ENCODE peak calls at places on chromosomes 6 and 20, in five cellular contexts. P is brain microvascular endothelial cell; Z is substantia nigra; F is naive thymus-derived CD4-positive, alpha-beta T cell; M is left ventricle myocardium inferior. G is an unnamed sample.

GRCh38 chr6:24743265-24743943 is 24.4 kb upstream of the C6orf62 start:
- DNase-seq in P (peak), Z (no peak), F (no peak), M (no peak), G (no peak)

GRCh38 chr6:166937716-166938115 is 18.6 kb downstream of the RNASET2 start:
- DNase-seq in P (no peak), Z (no peak), F (no peak), M (no peak), G (no peak)

GRCh38 chr20:60009826-60010616 is 51.8 kb downstream of the CDH26 start:
- DNase-seq in P (no peak), Z (no peak), F (no peak), M (no peak), G (no peak)

GRCh38 chr6:163347021-163347446 is 67.5 kb upstream of the QKI start:
- DNase-seq in P (peak), Z (no peak), F (no peak), M (no peak), G (no peak)

GRCh38 chr6:130118236-130118635 is 99.9 kb downstream of the L3MBTL3 start:
- DNase-seq in P (no peak), Z (no peak), F (no peak), M (no peak), G (no peak)

GRCh38 chr6:138194221-138194620 is 24.1 kb downstream of the PBOV1 start:
- DNase-seq in P (no peak), Z (no peak), F (no peak), M (no peak), G (no peak)

GRCh38 chr20:13102689-13103088 is 93.9 kb downstream of the SPTLC3 start:
- DNase-seq in P (no peak), Z (no peak), F (no peak), M (no peak), G (no peak)

GRCh38 chr6:41072836-41073202 is at the start of gene NFYA:
- DNase-seq in P (no peak), Z (peak), F (no peak), M (no peak), G (peak)

GRCh38 chr6:45607818-45608217 is 230.1 kb upstream of the SUPT3H start:
- DNase-seq in P (no peak), Z (no peak), F (no peak), M (no peak), G (no peak)

GRCh38 chr6:26594730-26595632 is 1.8 kb upstream of the ABT1 start:
- DNase-seq in P (peak), Z (no peak), F (no peak), M (no peak), G (no peak)

GRCh38 chr20:57505991-57506390 is 18.9 kb downstream of the CTCFL start:
- DNase-seq in P (no peak), Z (no peak), F (no peak), M (no peak), G (no peak)

GRCh38 chr6:144320746-144321145 is 35.6 kb downstream of the UTRN start:
- DNase-seq in P (no peak), Z (no peak), F (no peak), M (no peak), G (no peak)

GRCh38 chr20:56522311-56522710 is 2.2 kb upstream of the FAM209A start:
- DNase-seq in P (no peak), Z (no peak), F (no peak), M (no peak), G (no peak)

GRCh38 chr6:169110934-169111602 is 142.6 kb downstream of the THBS2 start:
- DNase-seq in P (no peak), Z (no peak), F (no peak), M (no peak), G (no peak)

GRCh38 chr6:43222418-43223059 is 6.7 kb downstream of the DNPH1 start:
- DNase-seq in P (no peak), Z (no peak), F (no peak), M (no peak), G (peak)

GRCh38 chr6:90720404-90720803 is 133.5 kb upstream of the MAP3K7 start:
- DNase-seq in P (no peak), Z (no peak), F (no peak), M (no peak), G (no peak)

GRCh38 chr20:19094959-19095541 is 117.4 kb upstream of the SLC24A3 start:
- DNase-seq in P (no peak), Z (no peak), F (no peak), M (no peak), G (no peak)

GRCh38 chr20:13220194-13220856 is 749 bp upstream of the ISM1 start:
- DNase-seq in P (no peak), Z (no peak), F (peak), M (peak), G (peak)

GRCh38 chr6:42404494-42404893 is 47.2 kb downstream of the TRERF1 start:
- DNase-seq in P (peak), Z (no peak), F (no peak), M (no peak), G (no peak)

GRCh38 chr20:16205505-16205904 is 367.7 kb downstream of the KIF16B start:
- DNase-seq in P (peak), Z (no peak), F (no peak), M (no peak), G (no peak)

GRCh38 chr6:42354707-42355106 is 97.0 kb downstream of the TRERF1 start:
- DNase-seq in P (no peak), Z (no peak), F (no peak), M (no peak), G (no peak)

GRCh38 chr20:2006452-2007381 is 12.9 kb upstream of the PDYN start:
- DNase-seq in P (peak), Z (no peak), F (no peak), M (no peak), G (no peak)

GRCh38 chr6:161031721-161032495 is 40.3 kb downstream of the MAP3K4 start:
- DNase-seq in P (peak), Z (no peak), F (no peak), M (no peak), G (no peak)

GRCh38 chr20:23226612-23227265 is 123.9 kb upstream of the NXT1 start:
- DNase-seq in P (no peak), Z (no peak), F (no peak), M (no peak), G (no peak)

GRCh38 chr20:53487453-53487852 is 106.2 kb downstream of the ZNF217 start:
- DNase-seq in P (no peak), Z (no peak), F (no peak), M (no peak), G (no peak)

GRCh38 chr20:17878912-17879602 is 89.5 kb downstream of the SNX5 start:
- DNase-seq in P (no peak), Z (no peak), F (no peak), M (no peak), G (no peak)

GRCh38 chr6:132713355-132714134 is at the start of gene VNN1:
- DNase-seq in P (no peak), Z (peak), F (no peak), M (no peak), G (no peak)

GRCh38 chr6:134457941-134458340 is 140.0 kb upstream of the SGK1 start:
- DNase-seq in P (no peak), Z (no peak), F (no peak), M (no peak), G (no peak)

GRCh38 chr20:60957621-60958020 is 294.4 kb upstream of the CDH4 start:
- DNase-seq in P (no peak), Z (no peak), F (no peak), M (no peak), G (no peak)

GRCh38 chr6:36350082-36350481 is 13.4 kb upstream of the BNIP5 start:
- DNase-seq in P (peak), Z (no peak), F (no peak), M (no peak), G (peak)

GRCh38 chr6:150516199-150516598 is 83.5 kb upstream of the PLEKHG1 start:
- DNase-seq in P (no peak), Z (no peak), F (no peak), M (no peak), G (no peak)

GRCh38 chr6:168607272-168608112 is 166.5 kb downstream of the SMOC2 start:
- DNase-seq in P (no peak), Z (no peak), F (no peak), M (no peak), G (no peak)

GRCh38 chr6:78598966-78599365 is 268.4 kb upstream of the IRAK1BP1 start:
- DNase-seq in P (peak), Z (no peak), F (no peak), M (no peak), G (no peak)

GRCh38 chr20:39717976-39718375 is 755.8 kb downstream of the DHX35 start:
- DNase-seq in P (no peak), Z (no peak), F (no peak), M (no peak), G (no peak)

DNA sequence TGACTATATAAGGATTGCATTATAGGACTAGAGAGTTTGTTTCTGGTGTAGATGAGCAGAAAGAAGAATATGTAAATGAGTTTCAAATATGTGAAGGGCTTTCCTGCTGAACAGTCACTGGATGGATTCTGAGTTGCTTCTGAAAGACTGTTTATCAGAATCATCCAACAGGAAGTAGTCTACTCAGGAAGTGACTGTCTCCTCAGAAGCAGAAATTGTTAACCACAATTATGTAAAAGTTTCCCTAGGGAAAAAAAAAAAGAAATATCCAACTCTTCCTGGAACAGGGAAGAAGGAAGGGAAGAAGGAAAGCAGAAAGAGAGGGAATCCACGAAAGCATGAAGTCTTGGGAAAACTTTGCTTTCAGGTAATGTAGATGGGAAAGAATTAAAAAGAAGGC is 138.9 kb downstream of the TENT5A start:
- DNase-seq in P (peak), Z (no peak), F (no peak), M (no peak), G (no peak)
- H3K27ac ChIP-seq in P (peak), Z (no peak), F (no peak), M (peak), G (no peak)

DNA sequence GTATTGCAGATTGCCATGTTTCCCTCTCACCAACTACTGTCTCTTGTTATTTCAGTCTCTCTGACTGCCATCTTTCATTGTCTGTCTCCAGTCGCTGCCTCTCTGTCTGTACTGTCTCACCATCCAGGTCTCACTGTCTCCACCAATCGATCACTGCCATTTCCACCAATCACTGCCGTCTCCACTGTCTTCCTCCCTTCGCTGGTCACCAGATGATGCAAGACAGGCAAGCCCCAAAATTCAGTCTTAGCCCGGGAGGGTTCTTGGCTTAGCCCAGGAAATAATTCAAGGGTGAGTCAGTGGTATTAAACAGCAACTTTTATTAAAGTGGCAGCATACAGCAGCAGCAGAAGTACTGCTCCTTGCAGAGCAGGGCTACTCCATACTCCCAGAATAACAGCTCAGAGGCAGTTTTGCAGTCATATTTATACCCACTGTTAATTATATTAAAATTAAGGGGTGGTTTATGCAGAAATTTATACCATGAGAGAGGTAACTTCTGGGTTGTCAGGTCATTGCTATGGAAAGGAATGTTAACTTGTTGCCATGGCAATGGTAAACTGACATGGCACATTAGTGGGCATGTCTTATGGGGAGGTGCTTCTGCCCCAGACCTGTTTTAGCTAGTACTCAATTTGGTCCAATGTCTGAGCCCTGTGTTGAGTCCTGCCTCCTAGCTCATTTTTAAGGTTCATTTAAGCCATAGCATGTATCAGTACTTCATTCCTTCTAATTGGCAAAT is 23.0 kb upstream of the ECHDC1 start:
- DNase-seq in P (peak), Z (no peak), F (no peak), M (no peak), G (peak)
- H3K27ac ChIP-seq in P (peak), Z (no peak), F (no peak), M (no peak), G (no peak)

DNA sequence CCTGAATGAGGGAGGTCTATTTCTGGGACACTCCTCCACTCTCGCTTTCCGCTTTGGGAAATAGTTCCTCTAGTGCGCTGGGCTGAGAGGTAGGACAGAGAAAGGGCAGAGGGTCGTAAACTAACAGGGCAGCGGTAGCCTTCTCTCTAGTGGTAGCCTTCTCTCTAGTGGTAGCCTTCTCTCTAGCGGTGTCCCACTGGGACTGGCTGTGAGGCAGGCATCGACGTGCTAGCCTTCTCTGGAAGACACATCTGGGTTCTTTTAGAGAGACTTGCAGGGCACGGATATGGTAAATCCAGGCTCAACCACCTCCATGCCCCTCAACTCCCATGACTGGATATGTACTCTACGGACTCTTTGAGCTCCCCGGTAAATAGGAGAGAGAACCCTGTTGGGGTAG is 74.7 kb upstream of the SLC22A16 start:
- DNase-seq in P (no peak), Z (no peak), F (no peak), M (no peak), G (no peak)
- H3K27ac ChIP-seq in P (no peak), Z (peak), F (no peak), M (no peak), G (no peak)

DNA sequence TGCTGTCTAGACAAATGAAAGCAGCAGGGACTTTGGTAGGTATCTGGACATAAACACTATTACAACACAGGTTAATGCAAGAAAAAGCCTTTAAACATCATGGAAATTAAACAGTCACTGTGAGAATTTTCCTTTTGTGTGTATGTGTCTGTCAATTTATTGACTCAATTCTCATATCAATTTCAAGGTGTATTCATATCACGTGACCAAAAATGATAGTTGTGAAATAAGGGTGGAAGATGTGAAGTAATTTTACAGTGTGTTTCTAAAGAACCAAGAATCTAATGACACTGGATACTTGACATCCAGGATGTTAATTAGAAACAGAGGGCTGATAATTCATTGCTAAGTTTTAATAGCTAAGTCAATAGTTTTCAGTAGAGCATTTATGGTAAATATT is 244.0 kb downstream of the TMEM242 start:
- DNase-seq in P (no peak), Z (no peak), F (no peak), M (no peak), G (no peak)
- H3K27ac ChIP-seq in P (no peak), Z (no peak), F (no peak), M (no peak), G (no peak)

DNA sequence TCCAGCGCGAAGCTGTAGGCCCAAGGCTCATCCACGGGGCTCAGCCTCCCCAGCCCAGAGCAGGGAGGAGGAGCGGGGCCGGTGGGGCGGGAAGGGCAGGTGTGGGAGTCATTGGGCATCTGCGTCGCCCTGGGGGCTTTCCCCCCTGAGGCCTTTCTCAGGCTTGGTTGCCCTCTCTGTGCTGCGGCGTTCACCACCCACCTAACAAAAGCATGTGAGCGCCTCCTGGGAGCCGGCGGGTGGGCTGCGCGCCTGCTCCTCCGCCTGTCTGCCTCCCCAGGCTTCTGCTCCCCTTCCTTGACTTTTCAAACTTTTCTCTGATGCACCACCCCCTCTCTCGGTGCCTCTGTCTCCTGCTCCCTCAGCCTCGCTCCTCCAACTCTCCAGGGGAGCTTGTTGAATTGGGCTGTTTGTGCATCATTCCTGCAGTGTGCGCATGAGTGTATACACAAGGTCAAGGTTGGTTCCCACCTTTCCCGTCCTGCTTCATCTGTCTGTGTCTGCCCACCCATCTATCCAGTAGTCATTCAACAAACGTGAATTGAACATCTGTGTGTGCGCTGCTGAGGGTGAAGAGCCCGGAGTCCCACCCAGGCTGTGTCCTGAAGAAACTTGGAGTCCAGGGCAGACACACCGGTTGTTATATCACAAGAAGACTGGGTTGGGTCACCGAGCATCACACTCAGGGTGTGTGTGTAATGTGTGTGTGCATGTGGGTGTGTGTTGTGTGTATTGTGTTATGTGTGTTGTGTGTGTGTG is 82.4 kb upstream of the NNAT start:
- DNase-seq in P (no peak), Z (no peak), F (no peak), M (no peak), G (no peak)
- H3K27ac ChIP-seq in P (no peak), Z (no peak), F (no peak), M (no peak), G (no peak)

DNA sequence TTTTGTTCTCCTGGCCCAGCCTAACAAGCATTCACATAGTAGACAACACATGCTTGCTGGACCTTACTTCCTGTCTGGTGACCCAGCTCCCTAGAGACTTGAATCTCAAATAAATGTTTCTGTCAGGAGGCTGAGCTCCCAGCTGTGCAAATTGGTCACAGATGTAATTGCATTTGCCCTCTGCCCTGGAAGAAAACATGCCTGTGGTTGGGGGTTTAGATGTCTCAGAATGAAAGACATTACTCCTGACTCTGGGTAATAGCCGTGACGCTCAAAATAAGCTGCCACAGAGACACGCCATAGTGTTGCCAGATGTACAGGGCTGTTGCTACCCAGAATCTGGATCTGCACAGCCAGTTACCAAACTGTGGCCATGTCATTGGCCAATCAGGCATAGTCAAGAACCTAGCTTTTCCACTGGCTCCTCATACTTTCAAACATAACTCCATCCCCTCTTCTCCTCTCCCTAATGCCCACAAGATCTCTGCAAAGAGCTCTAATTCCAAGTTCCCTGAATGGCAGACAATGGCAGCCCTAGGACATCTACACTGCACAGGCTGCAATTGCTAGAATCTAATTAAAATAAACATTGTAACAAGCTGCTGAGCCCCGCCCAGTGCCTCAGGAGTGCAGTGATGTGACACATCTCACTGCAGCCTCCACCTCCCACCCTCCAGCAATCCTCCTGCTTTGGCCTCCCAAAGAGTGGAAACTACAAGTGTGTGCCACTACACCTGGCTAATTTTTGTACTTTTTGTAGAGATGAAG is 32.8 kb upstream of the GMPR start:
- DNase-seq in P (peak), Z (no peak), F (no peak), M (no peak), G (no peak)
- H3K27ac ChIP-seq in P (peak), Z (no peak), F (no peak), M (peak), G (peak)

GRCh38 chr6:129031051-129031599 is 148.2 kb downstream of the LAMA2 start:
- DNase-seq in P (peak), Z (no peak), F (no peak), M (no peak), G (no peak)

GRCh38 chr6:129033173-129033572 is 150.2 kb downstream of the LAMA2 start:
- DNase-seq in P (no peak), Z (no peak), F (no peak), M (no peak), G (no peak)

GRCh38 chr6:129029778-129030177 is 146.8 kb downstream of the LAMA2 start:
- DNase-seq in P (no peak), Z (no peak), F (no peak), M (no peak), G (no peak)

GRCh38 chr6:129032602-129033001 is 149.7 kb downstream of the LAMA2 start:
- DNase-seq in P (no peak), Z (no peak), F (no peak), M (no peak), G (no peak)

GRCh38 chr6:129030231-129030630 is 147.3 kb downstream of the LAMA2 start:
- DNase-seq in P (no peak), Z (no peak), F (no peak), M (no peak), G (no peak)
- H3K27ac ChIP-seq in P (no peak), Z (no peak), F (no peak), M (peak), G (no peak)

GRCh38 chr20:41175727-41176330 is 38.5 kb downstream of the PLCG1 start:
- DNase-seq in P (no peak), Z (no peak), F (no peak), M (no peak), G (no peak)
- H3K27ac ChIP-seq in P (no peak), Z (peak), F (no peak), M (peak), G (peak)